ENCODE peak calls at places on chromosomes 13 and 19, in ten cellular contexts. E, W, B, G, A, M, Y, S, H and X are unnamed samples.

GRCh38 chr19:47109541-47110375 is 3.8 kb downstream of the ZC3H4 start:
- DNase-seq in A (no peak), S (peak; percentile 66), G (no peak), M (no peak), H (no peak), Y (peak; percentile 34), W (peak; percentile 63), E (peak; percentile 90), B (no peak), X (no peak)

GRCh38 chr19:10120538-10121198 is 969 bp upstream of the EIF3G start:
- DNase-seq in G (no peak), H (no peak), B (no peak), W (peak; percentile 92), A (peak; percentile 28), S (peak; percentile 70), M (no peak), E (peak; percentile 76), Y (peak; percentile 91), X (no peak)

GRCh38 chr19:14413765-14414171 is 5.4 kb downstream of the DDX39A start:
- DNase-seq in H (no peak), W (no peak), S (peak; percentile 67), Y (no peak), E (no peak), M (no peak), G (no peak), B (no peak), A (no peak), X (no peak)

GRCh38 chr13:46607768-46608553 is 55.0 kb downstream of the LRCH1 start:
- DNase-seq in H (no peak), Y (no peak), G (no peak), M (no peak), W (no peak), B (no peak), S (no peak), E (no peak), A (no peak), X (no peak)

GRCh38 chr13:83879431-83880171 is 2.7 kb downstream of the SLITRK1 start:
- DNase-seq in M (no peak), B (no peak), Y (no peak), G (no peak), E (no peak), S (no peak), H (no peak), A (no peak), W (no peak), X (no peak)

GRCh38 chr19:37007587-37008220 is 70.5 kb upstream of the ZNF420 start:
- DNase-seq in W (peak; percentile 10), M (no peak), B (no peak), G (peak; percentile 60), H (peak; percentile 41), Y (peak; percentile 2), S (peak; percentile 64), A (peak; percentile 23), E (no peak), X (peak; percentile 80)

GRCh38 chr13:107367258-107367657 is 799.3 kb upstream of the ARGLU1 start:
- DNase-seq in A (no peak), B (no peak), G (no peak), E (no peak), H (no peak), S (no peak), M (no peak), W (no peak), Y (no peak), X (no peak)

GRCh38 chr19:37778613-37779138 is 710 bp downstream of the ZNF573 start:
- DNase-seq in G (no peak), Y (no peak), A (no peak), E (peak; percentile 56), W (peak; percentile 45), M (no peak), H (no peak), S (peak; percentile 28), B (no peak), X (no peak)

GRCh38 chr13:59522652-59523051 is 641.1 kb downstream of the DIAPH3 start:
- DNase-seq in Y (no peak), B (no peak), S (no peak), A (no peak), E (no peak), M (no peak), H (no peak), W (no peak), G (no peak), X (no peak)

GRCh38 chr19:55341191-55342043 is 1.7 kb downstream of the KMT5C start:
- DNase-seq in A (peak; percentile 72), E (peak; percentile 45), M (peak; percentile 82), G (peak; percentile 88), W (peak; percentile 35), H (peak; percentile 60), Y (peak; percentile 55), B (no peak), S (peak; percentile 57), X (peak; percentile 74)

GRCh38 chr13:57311009-57311586 is 144.1 kb downstream of the PRR20E start:
- DNase-seq in A (no peak), G (no peak), W (no peak), M (no peak), Y (no peak), S (no peak), H (no peak), E (no peak), B (no peak), X (no peak)

GRCh38 chr13:22880756-22881701 is 299.8 kb upstream of the SGCG start:
- DNase-seq in M (no peak), S (no peak), A (no peak), E (no peak), W (no peak), G (no peak), H (no peak), B (no peak), Y (no peak), X (no peak)
- H3K4me3 ChIP-seq in M (no peak overlapping the region), S (no peak overlapping the region), A (no peak overlapping the region), E (no peak overlapping the region), W (no peak overlapping the region), G (no peak overlapping the region), H (no peak overlapping the region), B (no peak overlapping the region), Y (no peak overlapping the region), X (no peak overlapping the region)

GRCh38 chr19:35544110-35544802 is 1.2 kb upstream of the TMEM147 start:
- DNase-seq in B (no peak), Y (no peak), S (no peak), M (no peak), E (no peak), G (no peak), A (no peak), H (no peak), W (no peak), X (no peak)

GRCh38 chr19:35543280-35544109 is 1.9 kb upstream of the TMEM147 start:
- DNase-seq in G (no peak), S (no peak), B (no peak), W (no peak), M (no peak), Y (no peak), H (no peak), A (no peak), E (no peak), X (no peak)

GRCh38 chr19:35539850-35540249 is 5.6 kb upstream of the TMEM147 start:
- DNase-seq in A (no peak), G (no peak), S (no peak), Y (no peak), E (no peak), M (no peak), B (no peak), H (no peak), W (no peak), X (no peak)

GRCh38 chr19:35540356-35540927 is 5.0 kb upstream of the TMEM147 start:
- DNase-seq in M (no peak), H (no peak), E (no peak), A (no peak), B (no peak), Y (no peak), W (no peak), G (no peak), S (no peak), X (no peak)

GRCh38 chr19:35542209-35542608 is 3.2 kb upstream of the TMEM147 start:
- DNase-seq in A (no peak), G (no peak), M (no peak), S (no peak), W (no peak), B (no peak), H (no peak), Y (no peak), E (no peak), X (no peak)
- TF ChIP-seq CTCF in A (no peak), G (no peak), M (no peak), S (no peak), W (no peak), B (no peak), H (no peak), Y (no peak), E (no peak), X (no peak)

GRCh38 chr19:2494447-2495129 is 18.7 kb downstream of the GADD45B start:
- DNase-seq in W (no peak), E (peak; percentile 48), G (peak; percentile 83), B (peak; percentile 68), H (peak; percentile 65), S (peak; percentile 85), A (peak; percentile 76), M (peak; percentile 86), Y (peak; percentile 75), X (peak; percentile 83)

GRCh38 chr19:2490659-2491058 is 14.7 kb downstream of the GADD45B start:
- DNase-seq in A (no peak), H (no peak), E (no peak), G (no peak), W (no peak), S (no peak), Y (no peak), B (no peak), M (no peak), X (no peak)

GRCh38 chr19:2491130-2491801 is 15.3 kb downstream of the GADD45B start:
- DNase-seq in A (no peak), E (no peak), M (peak; percentile 96), G (peak; percentile 92), W (peak; percentile 82), Y (peak; percentile 93), H (peak; percentile 85), S (peak; percentile 97), B (no peak), X (no peak)

GRCh38 chr19:2494084-2494446 is 18.1 kb downstream of the GADD45B start:
- DNase-seq in W (no peak), M (no peak), E (peak; percentile 15), Y (peak; percentile 88), H (no peak), A (no peak), B (no peak), G (no peak), S (peak; percentile 55), X (no peak)

DNA sequence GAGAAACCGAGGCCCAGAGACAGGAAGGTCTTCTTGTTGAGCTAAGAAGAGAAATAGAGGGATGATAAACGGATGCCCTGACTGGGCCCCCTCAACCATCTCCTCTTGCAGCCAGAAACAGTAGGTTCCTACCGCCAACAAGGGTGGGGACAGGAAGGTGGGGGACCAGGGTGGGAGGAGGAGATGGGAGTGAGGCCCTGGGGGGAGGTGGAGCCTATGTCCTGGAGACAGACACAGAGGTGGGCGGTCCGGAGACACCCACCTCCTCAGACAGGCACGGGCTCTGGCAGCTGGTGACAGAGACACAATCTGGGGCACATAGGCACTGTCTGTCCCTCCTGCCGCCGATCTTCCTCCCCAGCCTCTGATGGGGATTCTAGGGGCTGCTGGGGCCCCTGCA is 16.9 kb downstream of the GADD45B start:
- DNase-seq in E (no peak), S (no peak), M (no peak), B (no peak), G (no peak), Y (no peak), H (no peak), W (no peak), A (no peak), X (no peak)
- H3K4me3 ChIP-seq in E (no peak overlapping the region), S (no peak overlapping the region), M (no peak overlapping the region), B (no peak overlapping the region), G (no peak overlapping the region), Y (no peak overlapping the region), H (no peak overlapping the region), W (no peak overlapping the region), A (no peak overlapping the region), X (no peak overlapping the region)

GRCh38 chr13:51832471-51833152 is 12.4 kb downstream of the TMEM272 start:
- DNase-seq in G (no peak), H (no peak), S (peak; percentile 54), B (no peak), W (no peak), A (no peak), M (no peak), E (peak; percentile 88), Y (no peak), X (no peak)
- TF ChIP-seq CTCF in G (peak; percentile 43), H (peak; percentile 37), S (peak; percentile 63), B (peak; percentile 41), W (peak; percentile 35), A (peak; percentile 49), M (no peak), E (peak; percentile 51), Y (peak; percentile 10), X (peak; percentile 65)